ENCODE peak calls at places on chromosomes 6 and 20, in ten cellular contexts. G, E, P, Q, C, B, L, W, R and V are unnamed samples.

GRCh38 chr20:4956200-4956810 is 45.0 kb downstream of the SLC23A2 start:
- DNase-seq in G (peak; percentile 80), E (no peak), P (peak; percentile 47), Q (no peak), C (peak; percentile 81), B (no peak), L (peak; percentile 86), W (no peak), R (no peak), V (peak; percentile 84)

GRCh38 chr20:4949833-4950178 is 51.5 kb downstream of the SLC23A2 start:
- DNase-seq in G (peak; percentile 61), E (no peak), P (peak; percentile 35), Q (no peak), C (peak; percentile 72), B (no peak), L (peak; percentile 68), W (no peak), R (no peak), V (peak; percentile 24)

GRCh38 chr6:142015011-142015410 is 117.7 kb upstream of the GJE1 start:
- DNase-seq in G (no peak), E (no peak), P (no peak), Q (no peak), C (no peak), B (no peak), L (no peak), W (no peak), R (no peak), V (no peak)

GRCh38 chr6:1392813-1393640 is 3.7 kb downstream of the FOXF2 start:
- DNase-seq in G (no peak), E (no peak), P (no peak), Q (no peak), C (no peak), B (no peak), L (no peak), W (no peak), R (no peak), V (no peak)

GRCh38 chr6:145569140-145569539 is 166.2 kb downstream of the EPM2A start:
- DNase-seq in G (no peak), E (no peak), P (no peak), Q (no peak), C (no peak), B (no peak), L (peak; percentile 7), W (no peak), R (no peak), V (no peak)

GRCh38 chr20:35021063-35021462 is 65.4 kb downstream of the MYH7B start:
- DNase-seq in G (peak; percentile 67), E (no peak), P (no peak), Q (no peak), C (no peak), B (no peak), L (no peak), W (no peak), R (no peak), V (no peak)

GRCh38 chr20:14877616-14878015 is 540.2 kb upstream of the FLRT3 start:
- DNase-seq in G (no peak), E (no peak), P (no peak), Q (no peak), C (no peak), B (no peak), L (no peak), W (no peak), R (no peak), V (no peak)

GRCh38 chr20:63214514-63214913 is 1.4 kb downstream of the YTHDF1 start:
- DNase-seq in G (no peak), E (no peak), P (no peak), Q (no peak), C (no peak), B (no peak), L (no peak), W (no peak), R (no peak), V (peak; percentile 50)

GRCh38 chr20:3678893-3679720 is 2.7 kb downstream of the ADAM33 start:
- DNase-seq in G (no peak), E (no peak), P (no peak), Q (no peak), C (no peak), B (no peak), L (peak; percentile 62), W (peak; percentile 68), R (no peak), V (no peak)

GRCh38 chr6:73732845-73733675 is 37.1 kb downstream of the CD109 start:
- DNase-seq in G (peak; percentile 86), E (peak; percentile 44), P (peak; percentile 56), Q (peak; percentile 67), C (peak; percentile 86), B (peak; percentile 51), L (peak; percentile 92), W (peak; percentile 83), R (peak; percentile 51), V (peak; percentile 57)

GRCh38 chr6:46792635-46793034 is 554 bp upstream of the MEP1A start:
- DNase-seq in G (no peak), E (no peak), P (no peak), Q (no peak), C (no peak), B (no peak), L (no peak), W (no peak), R (no peak), V (no peak)

GRCh38 chr6:46793138-46793537 is at the start of gene MEP1A:
- DNase-seq in G (no peak), E (no peak), P (no peak), Q (no peak), C (no peak), B (no peak), L (no peak), W (no peak), R (no peak), V (no peak)

GRCh38 chr6:46794068-46794467 is 879 bp downstream of the MEP1A start:
- DNase-seq in G (no peak), E (no peak), P (no peak), Q (no peak), C (no peak), B (no peak), L (no peak), W (no peak), R (no peak), V (no peak)

GRCh38 chr6:46799657-46800056 is 6.5 kb downstream of the MEP1A start:
- DNase-seq in G (no peak), E (no peak), P (no peak), Q (no peak), C (no peak), B (no peak), L (no peak), W (no peak), R (no peak), V (no peak)

GRCh38 chr6:46796842-46797241 is 3.7 kb downstream of the MEP1A start:
- DNase-seq in G (no peak), E (no peak), P (no peak), Q (no peak), C (no peak), B (no peak), L (no peak), W (no peak), R (no peak), V (no peak)
- H3K4me1 ChIP-seq in G (no peaks in the 10 kb centered on the region), E (no peaks in the 10 kb centered on the region), P (no peaks in the 10 kb centered on the region), Q (no peaks in the 10 kb centered on the region), C (no peaks in the 10 kb centered on the region), B (no peaks in the 10 kb centered on the region), L (no peaks in the 10 kb centered on the region), W (no peaks in the 10 kb centered on the region), R (no peaks in the 10 kb centered on the region), V (no peaks in the 10 kb centered on the region)

DNA sequence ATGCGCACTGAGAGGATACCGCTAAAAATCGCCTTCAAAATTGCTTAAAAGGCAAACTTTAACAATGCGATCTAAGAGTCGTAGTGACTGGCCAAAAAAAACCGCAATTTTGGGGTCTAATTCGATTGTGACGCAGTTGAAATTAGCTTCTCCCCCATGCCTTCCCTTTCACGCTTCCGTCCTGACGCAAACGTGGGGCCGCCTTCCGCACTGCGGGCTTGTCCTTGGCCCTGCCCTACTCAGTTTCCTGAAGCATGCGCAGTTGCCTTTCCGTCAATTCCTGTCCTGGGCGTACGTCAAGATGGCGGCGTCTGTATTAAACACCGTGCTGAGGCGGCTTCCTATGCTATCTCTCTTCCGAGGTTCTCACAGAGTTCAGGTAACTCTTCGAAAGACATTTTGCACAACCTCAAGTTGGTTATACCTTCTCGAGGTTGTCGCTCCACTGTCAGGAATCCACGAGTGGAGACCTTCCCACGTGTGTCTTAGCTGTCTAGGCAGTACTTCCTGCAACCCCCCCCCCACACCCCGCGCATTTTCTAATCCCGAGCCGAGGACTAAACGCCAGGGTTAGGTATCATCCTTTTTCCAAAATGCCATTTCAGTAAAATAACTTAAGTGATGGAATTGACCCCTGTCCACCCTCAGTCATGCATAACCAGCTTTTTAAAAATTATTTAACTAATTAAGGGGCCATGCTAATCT is at the start of gene MRPS18B:
- DNase-seq in G (peak; percentile 99), E (peak; percentile 97), P (peak; percentile 99), Q (peak; percentile 99), C (peak; percentile 99), B (peak; percentile 98), L (peak; percentile 99), W (peak; percentile 99), R (peak; percentile 99), V (peak; percentile 98)
- H3K4me1 ChIP-seq in G (peaks cover 15% of the 10 kb centered on the region), E (peaks cover 36% of the 10 kb centered on the region), P (peaks cover 37% of the 10 kb centered on the region), Q (peaks cover 28% of the 10 kb centered on the region), C (peaks cover 37% of the 10 kb centered on the region), B (peaks cover 9% of the 10 kb centered on the region), L (peaks cover 28% of the 10 kb centered on the region), W (peaks cover 34% of the 10 kb centered on the region), R (peaks cover 30% of the 10 kb centered on the region), V (peaks cover 3% of the 10 kb centered on the region)

GRCh38 chr6:2751871-2752270 is 1.1 kb upstream of the MYLK4 start:
- DNase-seq in G (no peak), E (no peak), P (no peak), Q (no peak), C (no peak), B (no peak), L (no peak), W (no peak), R (no peak), V (no peak)

GRCh38 chr6:2754396-2754795 is 3.7 kb upstream of the MYLK4 start:
- DNase-seq in G (no peak), E (no peak), P (no peak), Q (no peak), C (no peak), B (no peak), L (no peak), W (no peak), R (no peak), V (no peak)

GRCh38 chr6:2752477-2753115 is 1.9 kb upstream of the MYLK4 start:
- DNase-seq in G (no peak), E (no peak), P (no peak), Q (no peak), C (no peak), B (no peak), L (no peak), W (no peak), R (no peak), V (no peak)

GRCh38 chr6:2753743-2754142 is 3.0 kb upstream of the MYLK4 start:
- DNase-seq in G (no peak), E (no peak), P (no peak), Q (no peak), C (no peak), B (no peak), L (no peak), W (no peak), R (no peak), V (no peak)

GRCh38 chr6:2753116-2753489 is 2.4 kb upstream of the MYLK4 start:
- DNase-seq in G (no peak), E (no peak), P (no peak), Q (no peak), C (no peak), B (no peak), L (no peak), W (no peak), R (no peak), V (no peak)
- H3K4me1 ChIP-seq in G (peaks cover 20% of the 10 kb centered on the region), E (peaks cover 8% of the 10 kb centered on the region), P (no peaks in the 10 kb centered on the region), Q (no peaks in the 10 kb centered on the region), C (no peaks in the 10 kb centered on the region), B (no peaks in the 10 kb centered on the region), L (peaks cover 4% of the 10 kb centered on the region), W (peaks cover 8% of the 10 kb centered on the region), R (peaks cover 7% of the 10 kb centered on the region), V (no peaks in the 10 kb centered on the region)

GRCh38 chr6:3799731-3800130 is 48.2 kb upstream of the PXDC1 start:
- DNase-seq in G (no peak), E (no peak), P (no peak), Q (no peak), C (no peak), B (no peak), L (no peak), W (no peak), R (no peak), V (no peak)
- H3K4me1 ChIP-seq in G (peaks cover 16% of the 10 kb centered on the region), E (no peaks in the 10 kb centered on the region), P (no peaks in the 10 kb centered on the region), Q (peaks cover 48% of the 10 kb centered on the region), C (no peaks in the 10 kb centered on the region), B (peaks cover 8% of the 10 kb centered on the region), L (peaks cover 32% of the 10 kb centered on the region), W (peaks cover 45% of the 10 kb centered on the region), R (peaks cover 37% of the 10 kb centered on the region), V (peaks cover 18% of the 10 kb centered on the region)